ENCODE peak calls at places on chromosomes 12 and 14, in six cellular contexts. I is mesenchymal stem cell, P is H9, W is neuronal stem cell, E is mesendoderm, K is trophoblast cell. Z is an unnamed sample.

GRCh38 chr12:104668274-104668718 is 211.5 kb downstream of the CHST11 start:
- DNase-seq in P (no peak), I (peak), K (no peak), W (no peak), E (peak), Z (peak)

GRCh38 chr14:24131549-24131966 is 1.1 kb downstream of the FITM1 start:
- DNase-seq in P (no peak), K (no peak), I (no peak), E (no peak), W (no peak), Z (no peak)

GRCh38 chr12:10621278-10621677 is 7.9 kb upstream of the MAGOHB start:
- DNase-seq in P (no peak), I (no peak), E (no peak), K (no peak), W (no peak), Z (no peak)

GRCh38 chr14:56581041-56581727 is 1.6 kb downstream of the TMEM260 start:
- DNase-seq in E (no peak), P (no peak), K (no peak), I (no peak), W (no peak), Z (no peak)

GRCh38 chr12:18391136-18391535 is 129.8 kb downstream of the PIK3C2G start:
- DNase-seq in E (no peak), W (no peak), P (no peak), I (no peak), K (no peak), Z (no peak)

GRCh38 chr14:53619625-53620324 is 336.9 kb downstream of the BMP4 start:
- DNase-seq in P (no peak), E (peak), I (peak), W (no peak), K (peak), Z (peak)

GRCh38 chr14:93094121-93094918 is 21.4 kb downstream of the ITPK1 start:
- DNase-seq in I (no peak), E (no peak), P (no peak), K (no peak), W (no peak), Z (no peak)

GRCh38 chr12:127774828-127775227 is 492.1 kb upstream of the TMEM132C start:
- DNase-seq in P (no peak), W (no peak), E (no peak), K (no peak), I (no peak), Z (no peak)

GRCh38 chr14:60396718-60397343 is 89.0 kb downstream of the C14orf39 start:
- DNase-seq in P (no peak), E (peak), I (no peak), W (no peak), K (no peak), Z (peak)

GRCh38 chr12:50981319-50982239 is 29.2 kb downstream of the HIGD1C start:
- DNase-seq in P (no peak), I (no peak), K (no peak), W (peak), E (no peak), Z (no peak)

GRCh38 chr14:20454359-20454644 is 310 bp downstream of the OSGEP start:
- DNase-seq in P (no peak), W (no peak), E (no peak), K (no peak), I (no peak), Z (peak)
- H3K4ac ChIP-seq in P (no peak), W (no peak), E (no peak), K (no peak), I (peak), Z (peak)

GRCh38 chr12:132444283-132444682 is 45.7 kb upstream of the FBRSL1 start:
- DNase-seq in K (no peak), E (no peak), W (no peak), I (no peak), P (no peak), Z (no peak)

GRCh38 chr12:132445884-132446471 is 44.0 kb upstream of the FBRSL1 start:
- DNase-seq in W (peak), P (peak), E (peak), K (peak), I (no peak), Z (peak)

GRCh38 chr12:132446535-132447326 is 43.2 kb upstream of the FBRSL1 start:
- DNase-seq in K (no peak), I (no peak), W (no peak), P (no peak), E (peak), Z (no peak)

GRCh38 chr12:132447327-132447720 is 42.6 kb upstream of the FBRSL1 start:
- DNase-seq in W (no peak), K (no peak), E (no peak), P (no peak), I (no peak), Z (no peak)

GRCh38 chr12:132444957-132445883 is 44.7 kb upstream of the FBRSL1 start:
- DNase-seq in P (peak), K (no peak), I (no peak), W (no peak), E (no peak), Z (no peak)
- H3K4ac ChIP-seq in P (no peak), K (no peak), I (no peak), W (no peak), E (peak), Z (no peak)

GRCh38 chr12:6962285-6963015 is 8.0 kb downstream of the PHB2 start:
- DNase-seq in K (peak), W (no peak), I (no peak), E (peak), P (peak), Z (no peak)

GRCh38 chr12:6965026-6965661 is 5.3 kb downstream of the PHB2 start:
- DNase-seq in P (peak), E (peak), K (peak), W (peak), I (peak), Z (peak)

GRCh38 chr12:6963016-6963731 is 7.3 kb downstream of the PHB2 start:
- DNase-seq in I (no peak), K (peak), E (peak), P (peak), W (no peak), Z (no peak)

GRCh38 chr12:6964605-6965025 is 5.8 kb downstream of the PHB2 start:
- DNase-seq in W (no peak), E (no peak), P (no peak), I (no peak), K (no peak), Z (no peak)

GRCh38 chr12:6963741-6964446 is 6.6 kb downstream of the PHB2 start:
- DNase-seq in E (no peak), P (peak), W (no peak), I (no peak), K (no peak), Z (no peak)
- H3K4ac ChIP-seq in E (peak), P (no peak), W (no peak), I (no peak), K (peak), Z (no peak)

GRCh38 chr12:5262885-5263284 is 169.0 kb upstream of the NTF3 start:
- DNase-seq in P (no peak), K (no peak), I (no peak), W (no peak), E (no peak), Z (peak)

GRCh38 chr12:5267603-5268423 is 164.1 kb upstream of the NTF3 start:
- DNase-seq in E (peak), K (no peak), W (no peak), I (no peak), P (no peak), Z (peak)

GRCh38 chr12:5260591-5261086 is 171.3 kb upstream of the NTF3 start:
- DNase-seq in P (no peak), W (no peak), I (no peak), E (no peak), K (no peak), Z (no peak)

GRCh38 chr12:5262450-5262849 is 169.5 kb upstream of the NTF3 start:
- DNase-seq in K (no peak), E (no peak), W (no peak), P (no peak), I (no peak), Z (peak)

DNA sequence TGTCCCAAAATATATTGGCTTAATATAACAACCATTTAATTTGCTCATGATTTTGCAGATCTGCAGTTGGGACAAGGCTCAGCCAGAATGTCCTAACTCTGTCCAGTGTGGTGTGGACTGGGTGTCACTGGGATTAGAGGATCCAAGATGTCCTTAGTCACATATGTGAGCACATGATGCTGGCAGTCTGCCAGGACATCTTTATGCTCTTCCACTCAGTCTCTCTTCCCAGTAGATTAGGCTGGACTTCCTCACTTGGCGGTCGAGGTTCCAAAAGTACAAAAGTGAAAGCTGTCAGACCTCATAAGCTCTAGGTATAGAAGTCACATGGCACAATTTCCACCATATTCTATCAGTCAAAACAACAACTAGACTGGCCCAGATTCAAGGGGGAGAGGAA is 167.9 kb upstream of the NTF3 start:
- DNase-seq in I (no peak), W (no peak), E (no peak), K (no peak), P (no peak), Z (no peak)
- H3K4ac ChIP-seq in I (no peak), W (no peak), E (no peak), K (no peak), P (no peak), Z (peak)

DNA sequence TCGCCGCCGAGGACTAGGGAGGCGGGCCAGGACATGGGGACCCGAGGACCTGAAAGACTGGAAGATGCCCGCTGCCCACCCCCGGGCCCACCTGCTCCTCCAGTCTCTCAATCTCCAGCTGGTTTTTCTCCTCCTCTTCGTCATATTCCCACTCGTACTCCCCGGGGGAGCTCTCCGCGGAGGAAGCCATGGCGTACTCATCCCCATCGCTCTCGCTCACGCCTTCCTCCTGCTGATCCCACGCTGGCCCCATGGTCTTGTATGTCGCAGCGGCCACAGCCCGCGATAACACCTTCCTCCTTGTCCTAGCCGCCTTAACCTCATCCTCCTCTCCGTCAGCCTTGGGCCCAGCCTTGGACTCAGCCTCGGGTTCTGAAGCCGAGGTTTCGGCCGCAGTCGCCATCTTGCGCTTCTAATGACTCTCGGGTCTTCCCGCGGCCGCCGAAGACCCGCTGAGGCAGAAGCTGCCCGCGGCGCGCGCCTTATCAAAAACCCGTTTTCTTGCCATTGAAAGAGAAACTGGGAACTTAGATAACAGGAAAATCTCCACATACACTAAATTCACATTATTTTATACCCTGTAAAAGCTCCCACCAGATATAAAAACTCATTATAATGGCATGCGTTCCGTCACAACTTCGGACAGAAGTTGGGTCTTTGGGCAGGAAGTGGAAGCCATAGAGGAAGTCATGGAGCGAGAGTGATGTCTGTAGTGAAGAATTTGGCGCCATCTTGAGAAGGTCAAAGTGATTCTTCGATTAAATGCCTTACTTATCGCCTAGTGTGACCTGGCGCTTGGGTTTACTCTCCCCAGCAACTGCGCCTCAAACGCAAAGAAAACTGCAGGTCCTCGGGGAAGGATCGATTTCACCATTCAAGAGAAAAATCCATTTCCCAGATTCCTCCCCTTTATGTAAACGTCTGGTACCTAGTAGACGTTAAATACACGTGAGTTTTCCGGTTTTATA is at the start of gene SART3:
- DNase-seq in I (peak), W (peak), E (peak), K (peak), P (peak), Z (peak)
- H3K4ac ChIP-seq in I (peak), W (peak), E (peak), K (peak), P (peak), Z (peak)